ENCODE peak calls at places on chromosomes 3 and 15, in four cellular contexts. S is A549, R is upper lobe of left lung, I is transverse colon. A is an unnamed sample.

GRCh38 chr3:185715091-185715490 is 109.8 kb downstream of the IGF2BP2 start:
- DNase-seq in I (peak; percentile 17), S (no peak), R (no peak), A (no peak)

GRCh38 chr3:69370156-69370944 is 15.5 kb downstream of the FRMD4B start:
- DNase-seq in I (peak; percentile 89), R (peak; percentile 85), S (no peak), A (peak; percentile 84)

GRCh38 chr3:108338901-108339545 is 42.7 kb downstream of the HHLA2 start:
- DNase-seq in I (no peak), R (no peak), S (no peak), A (no peak)

GRCh38 chr15:84982301-84982920 is 755 bp downstream of the PDE8A start:
- DNase-seq in R (no peak), S (peak; percentile 59), I (peak; percentile 70), A (peak; percentile 77)

GRCh38 chr3:46090161-46090591 is 62.9 kb upstream of the XCR1 start:
- DNase-seq in S (no peak), I (no peak), R (no peak), A (no peak)

GRCh38 chr15:60649845-60650548 is 171.1 kb upstream of the ICE2 start:
- DNase-seq in I (peak; percentile 21), R (no peak), S (no peak), A (no peak)

GRCh38 chr3:122916580-122916979 is 111.0 kb downstream of the SEMA5B start:
- DNase-seq in I (no peak), S (no peak), R (no peak), A (no peak)

GRCh38 chr15:85905626-85906025 is 110.9 kb upstream of the KLHL25 start:
- DNase-seq in R (no peak), I (no peak), S (no peak), A (no peak)

GRCh38 chr3:193029800-193030199 is 112.1 kb upstream of the MB21D2 start:
- DNase-seq in R (no peak), I (no peak), S (no peak), A (no peak)

GRCh38 chr3:42601898-42602581 is 1.6 kb downstream of the NKTR start:
- DNase-seq in S (no peak), R (no peak), I (no peak), A (no peak)

GRCh38 chr3:155778441-155778840 is 27.6 kb downstream of the C3orf33 start:
- DNase-seq in S (no peak), R (no peak), I (no peak), A (no peak)

GRCh38 chr15:62571072-62571471 is 406.0 kb upstream of the C2CD4B start:
- DNase-seq in R (no peak), S (no peak), I (no peak), A (no peak)

GRCh38 chr3:197697355-197697754 is 39.3 kb downstream of the RUBCN start:
- DNase-seq in S (no peak), R (peak; percentile 18), I (no peak), A (no peak)

GRCh38 chr3:25843332-25843731 is 53.4 kb downstream of the OXSM start:
- DNase-seq in S (peak; percentile 11), R (no peak), I (no peak), A (no peak)

GRCh38 chr3:183253961-183254815 is 1.1 kb downstream of the B3GNT5 start:
- DNase-seq in S (peak; percentile 37), I (peak; percentile 45), R (peak; percentile 92), A (peak; percentile 65)

DNA sequence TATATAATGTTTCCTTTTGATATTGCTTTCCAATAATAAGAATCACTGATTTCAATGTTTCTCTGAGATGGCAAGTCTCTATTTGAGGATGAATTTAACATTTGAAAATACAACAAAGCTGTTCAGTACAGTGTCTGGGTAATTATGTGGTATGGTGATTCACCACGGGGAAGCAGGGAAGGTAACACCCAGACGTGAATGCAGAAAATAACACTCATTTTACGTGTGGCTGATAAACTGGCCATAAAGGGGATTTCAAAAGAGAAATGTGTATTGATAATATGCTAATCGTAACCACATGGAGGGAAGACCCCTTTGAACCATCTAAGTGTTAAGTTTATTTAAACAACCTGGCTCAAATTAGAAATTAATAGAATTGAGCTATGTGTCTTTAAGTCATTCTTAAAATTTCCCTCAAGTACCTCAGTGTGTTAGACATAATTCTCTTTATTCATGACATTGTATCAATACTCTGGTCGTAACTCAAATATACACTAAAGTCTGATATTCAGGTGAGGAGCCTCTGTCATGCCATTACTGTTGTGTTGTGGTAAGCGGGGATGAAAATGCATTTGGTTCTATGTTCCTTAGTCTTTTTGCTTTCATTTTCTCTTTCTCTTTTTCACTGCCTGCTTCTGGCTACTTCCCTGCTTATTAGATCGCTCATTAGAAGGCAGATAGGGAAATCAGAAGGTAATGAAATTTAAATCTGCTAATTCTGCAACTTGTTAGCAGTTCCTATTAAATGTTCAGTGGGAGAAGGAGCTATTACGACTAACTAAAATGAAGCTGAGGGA is 344.8 kb downstream of the GRM7 start:
- DNase-seq in I (no peak), R (no peak), S (no peak), A (no peak)
- TF ChIP-seq EP300 in I (no peak), R (no peak), S (no peak), A (no peak)

GRCh38 chr3:150612494-150612893 is 9.4 kb downstream of the SELENOT start:
- DNase-seq in S (no peak), I (no peak), R (no peak), A (no peak)
- H3K4me3 ChIP-seq in S (no peak overlapping the region), I (no peak overlapping the region), R (no peak overlapping the region), A (no peak overlapping the region)

GRCh38 chr3:195442573-195443390 is at the start of gene ACAP2:
- DNase-seq in I (peak; percentile 100), R (peak; percentile 100), S (peak; percentile 98), A (peak; percentile 100)
- TF ChIP-seq EP300 in I (no peak), R (no peak), S (no peak), A (no peak)

DNA sequence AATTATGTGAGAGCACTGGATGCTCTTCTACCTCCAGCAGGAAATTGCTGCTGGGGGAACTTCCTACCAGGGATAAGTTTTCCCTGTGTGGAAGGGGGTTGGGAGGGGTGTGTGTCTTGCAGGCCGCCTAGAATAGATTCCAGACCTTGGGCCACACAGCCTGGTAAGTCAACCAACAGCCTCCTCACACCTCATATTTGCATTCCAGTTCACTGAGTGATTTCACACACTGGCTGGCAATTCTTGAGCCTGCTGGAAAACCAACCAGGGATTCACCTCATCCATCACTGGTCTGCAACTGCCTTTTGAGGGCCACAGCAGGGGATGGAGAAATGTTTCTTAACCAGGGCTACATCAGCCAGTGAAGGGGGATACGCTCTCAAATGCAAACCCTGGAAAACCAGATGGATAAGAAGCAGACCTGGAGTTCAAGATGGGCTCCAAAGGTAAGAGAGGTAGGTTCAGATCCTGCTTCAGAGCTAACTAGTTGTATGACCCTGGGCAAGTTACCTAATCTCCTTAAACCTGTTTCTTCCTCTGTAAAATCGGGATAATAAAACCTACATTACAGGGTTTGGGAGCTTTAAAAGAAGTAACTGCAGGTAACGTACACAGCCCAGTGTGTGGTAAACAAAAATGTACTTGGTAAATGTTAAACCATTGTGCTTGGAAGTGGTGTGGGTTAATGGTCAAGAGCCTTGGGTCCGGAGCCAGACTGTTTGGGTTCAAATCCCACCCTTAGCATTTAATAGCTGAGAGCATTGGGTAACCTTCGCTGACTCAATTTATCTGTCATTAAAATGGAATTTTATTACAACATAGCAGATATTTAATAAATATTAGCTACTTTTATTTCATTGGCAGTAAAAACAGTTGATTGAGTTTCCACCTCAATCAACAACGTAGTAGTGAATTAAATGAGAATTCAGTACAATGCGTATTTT is 1.8 kb downstream of the FSTL1 start:
- DNase-seq in R (no peak), S (peak; percentile 42), I (peak; percentile 13), A (no peak)
- H3K4me3 ChIP-seq in R (peak overlapping the region; percentile 61), S (peak overlapping the region; percentile 81), I (no peak overlapping the region), A (peak overlapping the region; percentile 89)

DNA sequence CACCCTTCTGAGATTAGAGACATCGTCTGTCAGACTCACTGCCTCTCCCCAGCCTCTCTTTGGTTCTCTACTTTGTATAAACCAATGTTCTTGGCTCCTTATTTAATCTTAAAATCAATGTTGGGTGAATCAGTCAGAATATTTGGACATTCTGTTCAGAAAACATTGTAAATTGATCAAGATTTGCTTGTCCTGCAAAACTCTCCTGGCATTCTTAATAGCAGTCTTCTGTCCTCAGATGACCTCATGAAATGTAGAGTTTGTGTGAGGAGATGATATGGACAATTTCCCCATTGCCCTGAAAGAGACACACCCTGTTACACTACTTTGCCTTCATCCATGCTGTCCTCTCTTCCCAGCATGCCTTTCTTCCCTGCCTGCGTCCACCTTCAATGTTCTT is 33.6 kb downstream of the CD200R1L start:
- DNase-seq in S (no peak), R (no peak), I (no peak), A (no peak)
- TF ChIP-seq EP300 in S (no peak), R (no peak), I (no peak), A (no peak)

DNA sequence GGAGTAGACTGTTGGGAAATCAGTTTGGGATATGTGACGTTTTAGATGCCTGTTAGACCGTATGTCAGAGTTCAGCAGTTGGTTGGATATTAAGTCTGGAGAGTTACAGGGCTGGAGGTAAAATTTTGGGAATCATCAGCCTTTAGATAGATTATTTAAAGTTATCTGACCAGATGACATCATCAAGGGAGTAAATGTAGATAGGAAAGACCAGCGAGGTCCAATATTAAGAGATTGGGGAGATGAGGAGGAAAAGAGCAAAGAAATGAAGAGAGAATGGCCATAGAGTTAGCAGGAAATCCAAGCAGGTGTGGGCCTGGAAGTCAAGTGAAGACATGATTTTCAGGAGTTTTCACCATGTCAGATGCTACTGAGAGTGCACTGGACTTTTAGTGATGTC is 3.1 kb downstream of the NDUFB4 start:
- DNase-seq in R (no peak), I (no peak), S (no peak), A (no peak)
- H3K4me3 ChIP-seq in R (no peak overlapping the region), I (no peak overlapping the region), S (no peak overlapping the region), A (no peak overlapping the region)